ENCODE peak calls at places on chromosomes 11 and 22, in six cellular contexts. W is AG10803, G is neural progenitor cell, N is GM06990, F is HL-60, Z is cardiac muscle cell. B is an unnamed sample.

GRCh38 chr11:78560066-78560597 is 14.5 kb downstream of the NARS2 start:
- DNase-seq in F (no peak), N (peak; percentile 33), W (no peak), Z (no peak), G (no peak), B (no peak)

GRCh38 chr11:8285228-8285627 is 21.6 kb upstream of the LMO1 start:
- DNase-seq in N (no peak), W (no peak), F (no peak), G (peak; percentile 0), Z (no peak), B (no peak)

GRCh38 chr11:118436639-118437045 is 350 bp downstream of the KMT2A start:
- DNase-seq in G (no peak), F (no peak), W (no peak), Z (peak; percentile 30), N (peak; percentile 45), B (no peak)

GRCh38 chr11:78149646-78150045 is 10.2 kb upstream of the ALG8 start:
- DNase-seq in N (no peak), W (peak; percentile 55), F (no peak), G (no peak), Z (peak; percentile 77), B (no peak)

GRCh38 chr11:64753380-64754123 is 6.2 kb downstream of the PYGM start:
- DNase-seq in F (no peak), W (no peak), Z (no peak), N (no peak), G (no peak), B (no peak)

GRCh38 chr11:85809881-85810280 is 1.1 kb downstream of the SYTL2 start:
- DNase-seq in G (peak; percentile 52), Z (no peak), N (no peak), F (no peak), W (no peak), B (no peak)

GRCh38 chr11:60926500-60926899 is 2.2 kb downstream of the TMEM132A start:
- DNase-seq in F (no peak), N (no peak), W (no peak), Z (no peak), G (no peak), B (no peak)

GRCh38 chr11:74950374-74950969 is 1.4 kb downstream of the SPCS2 start:
- DNase-seq in G (no peak), W (no peak), Z (no peak), N (no peak), F (no peak), B (no peak)

GRCh38 chr11:128291043-128291442 is 296.3 kb downstream of the ETS1 start:
- DNase-seq in W (no peak), Z (no peak), N (no peak), G (no peak), F (no peak), B (no peak)

GRCh38 chr22:35599364-35599763 is 17.8 kb downstream of the MB start:
- DNase-seq in F (no peak), N (no peak), W (no peak), Z (no peak), G (no peak), B (no peak)

GRCh38 chr11:76186776-76187279 is 19.5 kb downstream of the WNT11 start:
- DNase-seq in G (no peak), N (no peak), F (no peak), W (no peak), Z (no peak), B (no peak)

GRCh38 chr11:2390871-2391662 is 9.5 kb upstream of the TSSC4 start:
- DNase-seq in F (no peak), Z (peak; percentile 50), N (no peak), G (peak; percentile 41), W (peak; percentile 66), B (no peak)

GRCh38 chr11:134538793-134539192 is 126.8 kb upstream of the B3GAT1 start:
- DNase-seq in G (no peak), W (no peak), Z (no peak), F (no peak), N (no peak), B (no peak)

GRCh38 chr22:24059793-24060192 is 48.7 kb downstream of the CABIN1 start:
- DNase-seq in Z (no peak), W (no peak), N (no peak), G (no peak), F (no peak), B (no peak)

GRCh38 chr22:22614065-22614464 is 30.3 kb upstream of the GGTLC2 start:
- DNase-seq in W (no peak), N (no peak), G (no peak), F (no peak), Z (no peak), B (no peak)

GRCh38 chr11:83070044-83070877 is 1.4 kb downstream of the RAB30 start:
- DNase-seq in G (peak; percentile 44), N (no peak), W (peak; percentile 84), F (no peak), Z (peak; percentile 77), B (no peak)

GRCh38 chr11:120079750-120080610 is 57.9 kb downstream of the TRIM29 start:
- DNase-seq in F (no peak), N (no peak), W (no peak), G (no peak), Z (no peak), B (no peak)

GRCh38 chr22:17807086-17807485 is 32.8 kb upstream of the BID start:
- DNase-seq in G (no peak), N (no peak), F (no peak), Z (no peak), W (no peak), B (no peak)

GRCh38 chr22:49025791-49026475 is 801.7 kb downstream of the BRD1 start:
- DNase-seq in N (no peak), W (no peak), Z (no peak), F (no peak), G (no peak), B (no peak)

GRCh38 chr11:14636119-14636518 is 7.5 kb upstream of the PDE3B start:
- DNase-seq in Z (no peak), W (no peak), F (peak; percentile 61), G (no peak), N (no peak), B (no peak)

GRCh38 chr11:125489166-125489565 is 6.9 kb downstream of the FEZ1 start:
- DNase-seq in G (no peak), F (no peak), Z (no peak), W (no peak), N (no peak), B (no peak)

GRCh38 chr11:86511086-86511551 is 136.4 kb downstream of the CCDC81 start:
- DNase-seq in N (no peak), W (peak; percentile 41), G (no peak), Z (peak; percentile 78), F (peak; percentile 8), B (no peak)

GRCh38 chr22:36182871-36183270 is 18.7 kb downstream of the APOL4 start:
- DNase-seq in G (no peak), W (peak; percentile 42), N (no peak), F (no peak), Z (no peak), B (no peak)

GRCh38 chr11:69108559-69108958 is 47.2 kb upstream of the SMIM38 start:
- DNase-seq in Z (no peak), N (no peak), G (no peak), W (no peak), F (no peak), B (no peak)

GRCh38 chr11:128288368-128288767 is 299.0 kb downstream of the ETS1 start:
- DNase-seq in N (no peak), W (no peak), G (no peak), Z (no peak), F (no peak), B (no peak)

GRCh38 chr22:42719133-42719532 is 1.5 kb downstream of the A4GALT start:
- DNase-seq in G (no peak), N (no peak), W (peak; percentile 50), Z (peak; percentile 14), F (no peak), B (no peak)

GRCh38 chr11:26134053-26134452 is 197.9 kb upstream of the ANO3 start:
- DNase-seq in Z (no peak), N (no peak), F (no peak), G (no peak), W (no peak), B (no peak)

GRCh38 chr11:26137651-26138050 is 194.3 kb upstream of the ANO3 start:
- DNase-seq in F (no peak), N (no peak), Z (peak; percentile 11), G (no peak), W (no peak), B (no peak)

GRCh38 chr11:26134481-26135355 is 197.2 kb upstream of the ANO3 start:
- DNase-seq in N (no peak), F (no peak), G (peak; percentile 62), Z (peak; percentile 18), W (peak; percentile 3), B (no peak)
- H3K4me3 ChIP-seq in N (no peak overlapping the region), F (no peak overlapping the region), G (no peak overlapping the region), Z (no peak overlapping the region), W (no peak overlapping the region), B (no peak overlapping the region)

DNA sequence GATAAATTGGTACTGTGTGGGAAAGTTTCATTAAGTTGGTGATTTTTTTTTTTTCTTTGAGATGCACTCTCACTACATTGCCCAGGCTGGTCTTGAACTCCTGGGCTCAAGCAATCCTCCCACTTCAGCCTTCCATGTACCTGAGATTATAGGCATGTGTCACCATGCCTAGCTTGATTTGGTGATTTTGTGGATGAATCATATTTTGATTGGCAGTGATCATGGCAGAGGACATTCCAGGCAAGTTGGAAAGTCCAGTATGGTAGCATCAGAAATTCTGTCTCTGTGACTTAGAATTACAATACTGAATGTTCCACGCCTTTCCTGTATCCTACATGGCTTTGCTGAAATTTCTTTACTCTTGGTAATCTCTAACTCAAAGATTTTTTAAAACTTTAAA is 49.4 kb downstream of the HORMAD2 start:
- DNase-seq in W (no peak), Z (no peak), F (no peak), N (no peak), G (no peak), B (no peak)
- H3K4me3 ChIP-seq in W (no peak overlapping the region), Z (no peak overlapping the region), F (no peak overlapping the region), N (no peak overlapping the region), G (no peak overlapping the region), B (no peak overlapping the region)

GRCh38 chr22:20956258-20957117 is 10.6 kb upstream of the AIFM3 start:
- DNase-seq in G (peak; percentile 63), W (no peak), Z (peak; percentile 50), N (no peak), F (peak; percentile 40), B (no peak)
- H3K4me3 ChIP-seq in G (peak overlapping the region; percentile 50), W (peak overlapping the region; percentile 80), Z (peak overlapping the region; percentile 40), N (peak overlapping the region; percentile 70), F (peak overlapping the region; percentile 84), B (peak overlapping the region; percentile 72)

DNA sequence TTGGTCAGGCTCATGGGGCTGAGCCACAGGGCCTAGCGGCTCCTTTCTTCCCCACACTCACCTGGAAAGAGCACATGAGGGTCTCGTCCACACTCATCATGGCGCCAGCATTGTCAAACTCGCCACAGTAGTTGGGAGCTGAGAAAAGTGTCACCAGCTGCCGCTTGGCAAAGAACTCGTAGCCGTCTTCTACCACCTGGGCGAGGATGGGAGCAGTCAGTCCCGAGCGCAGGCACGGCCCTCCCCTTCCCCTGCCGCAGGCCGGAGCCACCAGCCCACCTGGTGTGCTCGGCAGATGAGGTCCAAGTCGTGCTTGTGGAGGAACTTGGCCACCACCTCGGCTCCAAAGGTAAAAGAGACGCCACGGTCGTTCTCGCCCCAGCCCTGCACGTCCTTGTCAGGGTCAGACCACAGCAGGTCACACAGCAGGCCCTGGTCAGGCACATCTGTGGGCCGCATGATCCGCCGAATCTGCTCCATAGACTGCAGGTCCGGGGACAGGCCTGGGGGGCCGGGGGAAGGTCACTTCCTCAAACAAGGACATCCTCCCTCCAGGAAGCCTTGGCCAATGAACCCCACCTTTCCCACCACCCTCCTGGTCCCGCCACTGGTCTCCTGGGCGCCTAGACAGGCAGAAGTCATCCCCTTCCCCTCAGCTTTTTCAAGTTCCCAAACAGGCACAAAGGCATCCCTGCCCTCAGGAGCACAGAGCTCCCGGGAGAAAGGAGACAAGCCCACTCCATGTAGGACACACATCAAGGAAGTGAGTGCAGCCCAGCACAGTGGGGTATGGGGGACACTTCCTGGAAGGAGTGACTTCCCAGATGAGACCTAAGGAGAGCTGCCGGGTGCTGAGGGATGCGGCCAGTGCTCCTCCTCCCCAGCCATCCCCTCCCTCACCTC is 2.7 kb downstream of the PPP1CA start:
- DNase-seq in N (no peak), W (no peak), Z (no peak), G (no peak), F (no peak), B (no peak)
- H3K4me3 ChIP-seq in N (no peak overlapping the region), W (no peak overlapping the region), Z (no peak overlapping the region), G (no peak overlapping the region), F (no peak overlapping the region), B (no peak overlapping the region)